ENCODE peak calls at places on chromosome 14, in four cellular contexts. M, B, F and P are unnamed samples.

GRCh38 chr14:66974397-66975025 is 214.7 kb upstream of the GARIN2 start:
- DNase-seq in B (no peak), F (no peak), M (no peak), P (no peak)

GRCh38 chr14:51860164-51860835 is at the start of gene GNG2:
- DNase-seq in M (peak; percentile 89), B (peak; percentile 83), F (peak; percentile 95), P (peak; percentile 84)

GRCh38 chr14:70567791-70568190 is 32.7 kb downstream of the MED6 start:
- DNase-seq in M (peak; percentile 52), B (no peak), F (no peak), P (peak; percentile 35)

GRCh38 chr14:73403181-73403752 is 55.1 kb downstream of the NUMB start:
- DNase-seq in F (no peak), M (no peak), B (no peak), P (no peak)

GRCh38 chr14:66539034-66539433 is 31.1 kb downstream of the GPHN start:
- DNase-seq in M (no peak), B (no peak), F (no peak), P (no peak)

GRCh38 chr14:73943083-73943482 is 6.8 kb downstream of the FAM161B start:
- DNase-seq in B (no peak), M (no peak), F (peak; percentile 81), P (no peak)

GRCh38 chr14:61923348-61923747 is 161.1 kb downstream of the SNAPC1 start:
- DNase-seq in F (no peak), B (no peak), M (no peak), P (no peak)

GRCh38 chr14:105879503-105879866 is 353.1 kb downstream of the TMEM121 start:
- DNase-seq in B (no peak), F (no peak), M (no peak), P (peak; percentile 1)

GRCh38 chr14:32087173-32087861 is 10.2 kb downstream of the ARHGAP5 start:
- DNase-seq in B (no peak), F (no peak), M (no peak), P (no peak)

GRCh38 chr14:56742391-56742790 is 67.9 kb downstream of the OTX2 start:
- DNase-seq in B (no peak), F (no peak), M (no peak), P (no peak)

GRCh38 chr14:38203929-38204716 is 3.6 kb upstream of the SSTR1 start:
- DNase-seq in B (no peak), M (no peak), F (no peak), P (no peak)

GRCh38 chr14:75259510-75259855 is 19.1 kb upstream of the FOS start:
- DNase-seq in F (no peak), B (no peak), M (no peak), P (no peak)
- TF ChIP-seq CTCF in F (no peak), B (no peak), M (no peak), P (no peak)

GRCh38 chr14:76901171-76902055 is 75.2 kb downstream of the LRRC74A start:
- DNase-seq in M (no peak), F (no peak), B (no peak), P (no peak)

GRCh38 chr14:76904740-76905569 is 78.7 kb downstream of the LRRC74A start:
- DNase-seq in F (peak; percentile 94), M (peak; percentile 83), B (no peak), P (no peak)

GRCh38 chr14:76902591-76902990 is 76.4 kb downstream of the LRRC74A start:
- DNase-seq in F (no peak), B (no peak), M (no peak), P (no peak)

GRCh38 chr14:76904100-76904739 is 78.0 kb downstream of the LRRC74A start:
- DNase-seq in M (no peak), B (no peak), F (no peak), P (no peak)

GRCh38 chr14:76900406-76901085 is 74.3 kb downstream of the LRRC74A start:
- DNase-seq in B (no peak), F (no peak), M (no peak), P (no peak)
- TF ChIP-seq CTCF in B (no peak), F (no peak), M (no peak), P (no peak)

GRCh38 chr14:58752782-58753181 is 115.0 kb downstream of the DACT1 start:
- DNase-seq in B (peak; percentile 92), M (no peak), F (peak; percentile 95), P (no peak)

GRCh38 chr14:58752280-58752679 is 114.5 kb downstream of the DACT1 start:
- DNase-seq in B (no peak), M (no peak), F (no peak), P (no peak)

GRCh38 chr14:58751788-58752187 is 114.0 kb downstream of the DACT1 start:
- DNase-seq in M (no peak), F (no peak), B (no peak), P (no peak)

GRCh38 chr14:58750321-58751269 is 112.8 kb downstream of the DACT1 start:
- DNase-seq in F (no peak), B (peak; percentile 57), M (no peak), P (no peak)

GRCh38 chr14:58755026-58755929 is 117.5 kb downstream of the DACT1 start:
- DNase-seq in B (no peak), F (no peak), M (no peak), P (no peak)
- TF ChIP-seq CTCF in B (no peak), F (no peak), M (no peak), P (no peak)

DNA sequence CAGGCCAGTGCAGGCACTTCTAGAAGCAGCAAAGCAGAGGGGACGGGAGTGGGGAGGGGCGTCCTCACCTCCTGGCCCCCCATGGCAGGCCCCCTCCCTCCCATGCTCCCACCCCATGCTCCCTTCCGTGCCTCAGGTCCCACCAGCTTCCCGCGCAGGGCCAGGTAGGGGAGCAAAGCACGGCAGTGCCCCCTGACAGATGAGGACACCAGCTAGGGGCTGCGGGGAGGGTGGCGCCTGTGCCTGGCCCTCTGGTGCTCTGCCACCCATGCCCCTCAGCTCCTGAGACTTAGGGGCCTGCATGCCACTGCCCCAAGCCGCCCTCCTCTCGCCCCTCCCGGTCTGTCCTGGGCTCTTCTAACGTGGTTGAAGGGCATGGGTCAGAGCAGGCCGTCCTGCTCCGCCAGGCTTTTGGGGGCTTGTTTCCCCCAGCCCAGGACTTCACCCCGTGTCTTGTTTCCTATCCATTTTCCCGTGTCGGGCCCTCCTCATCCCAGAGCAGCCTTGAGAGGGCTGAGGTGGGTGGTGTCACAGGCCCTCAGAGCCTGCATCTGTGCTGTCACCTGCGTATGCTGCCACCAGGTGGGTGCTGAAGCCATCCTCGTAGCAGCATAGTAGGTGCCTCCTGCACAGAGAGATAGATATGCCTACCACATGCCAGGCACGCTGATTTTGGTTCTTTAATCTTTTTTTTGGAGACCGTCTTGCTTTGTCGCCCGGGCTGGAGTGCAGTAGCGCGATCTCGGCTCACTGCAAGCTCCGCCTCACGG is 10.2 kb downstream of the TRMT61A start:
- DNase-seq in F (no peak), B (peak; percentile 61), M (peak; percentile 30), P (peak; percentile 14)
- TF ChIP-seq CTCF in F (no peak), B (no peak), M (peak; percentile 10), P (no peak)

DNA sequence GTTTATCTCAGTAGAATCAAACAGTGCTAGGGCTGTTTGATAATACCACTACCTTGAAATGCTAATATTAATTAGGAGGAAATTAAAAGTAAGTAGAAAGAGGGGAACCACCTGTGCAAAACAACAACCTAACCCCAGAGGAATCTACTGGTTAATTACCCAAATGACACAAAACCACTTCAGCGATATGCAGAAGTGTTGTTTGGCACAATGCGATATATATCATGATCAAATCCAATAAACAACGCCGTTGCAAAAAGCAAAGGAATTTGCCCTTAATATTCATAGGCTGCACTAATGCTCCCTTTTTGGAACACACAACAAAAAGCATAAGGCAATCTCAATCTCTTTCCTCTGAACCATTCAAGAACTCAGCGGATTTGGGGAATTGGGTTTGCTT is 1.6 kb downstream of the MAP4K5 start:
- DNase-seq in B (no peak), M (peak; percentile 10), F (no peak), P (no peak)
- TF ChIP-seq CTCF in B (no peak), M (no peak), F (no peak), P (no peak)

GRCh38 chr14:79011091-79011919 is 841.1 kb downstream of the NRXN3 start:
- DNase-seq in M (peak; percentile 44), B (no peak), F (no peak), P (no peak)
- TF ChIP-seq CTCF in M (peak; percentile 73), B (peak; percentile 43), F (no peak), P (peak; percentile 83)

DNA sequence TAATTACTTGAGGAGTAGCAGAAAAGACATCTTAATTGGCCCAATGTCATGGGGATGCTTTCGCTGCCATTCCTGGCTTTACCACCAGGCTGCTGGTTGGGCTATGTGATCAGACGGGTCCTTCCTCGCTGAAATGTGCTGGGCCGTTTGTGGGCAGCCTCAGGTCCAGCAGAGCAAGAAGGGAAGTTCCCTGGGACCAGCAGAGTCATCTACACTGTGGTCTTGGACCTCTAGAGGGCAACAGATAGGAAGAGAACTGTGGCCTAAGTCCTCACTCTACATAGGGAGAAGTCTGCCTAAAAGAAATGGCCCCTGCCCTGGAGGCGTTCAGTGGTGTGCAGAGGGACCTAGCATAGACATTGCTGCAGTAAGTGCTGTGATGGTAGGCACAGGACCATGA is 10.9 kb downstream of the EVL start:
- DNase-seq in M (no peak), B (no peak), F (no peak), P (no peak)
- TF ChIP-seq CTCF in M (peak; percentile 56), B (no peak), F (no peak), P (peak; percentile 48)

GRCh38 chr14:103886304-103887169 is 39.2 kb upstream of the PPP1R13B start:
- DNase-seq in F (no peak), B (no peak), M (no peak), P (no peak)
- TF ChIP-seq CTCF in F (no peak), B (no peak), M (no peak), P (no peak)

GRCh38 chr14:100653409-100653808 is 66.2 kb upstream of the BEGAIN start:
- DNase-seq in F (no peak), B (peak; percentile 33), M (peak; percentile 12), P (peak; percentile 58)
- TF ChIP-seq CTCF in F (no peak), B (peak; percentile 16), M (peak; percentile 81), P (peak; percentile 74)

DNA sequence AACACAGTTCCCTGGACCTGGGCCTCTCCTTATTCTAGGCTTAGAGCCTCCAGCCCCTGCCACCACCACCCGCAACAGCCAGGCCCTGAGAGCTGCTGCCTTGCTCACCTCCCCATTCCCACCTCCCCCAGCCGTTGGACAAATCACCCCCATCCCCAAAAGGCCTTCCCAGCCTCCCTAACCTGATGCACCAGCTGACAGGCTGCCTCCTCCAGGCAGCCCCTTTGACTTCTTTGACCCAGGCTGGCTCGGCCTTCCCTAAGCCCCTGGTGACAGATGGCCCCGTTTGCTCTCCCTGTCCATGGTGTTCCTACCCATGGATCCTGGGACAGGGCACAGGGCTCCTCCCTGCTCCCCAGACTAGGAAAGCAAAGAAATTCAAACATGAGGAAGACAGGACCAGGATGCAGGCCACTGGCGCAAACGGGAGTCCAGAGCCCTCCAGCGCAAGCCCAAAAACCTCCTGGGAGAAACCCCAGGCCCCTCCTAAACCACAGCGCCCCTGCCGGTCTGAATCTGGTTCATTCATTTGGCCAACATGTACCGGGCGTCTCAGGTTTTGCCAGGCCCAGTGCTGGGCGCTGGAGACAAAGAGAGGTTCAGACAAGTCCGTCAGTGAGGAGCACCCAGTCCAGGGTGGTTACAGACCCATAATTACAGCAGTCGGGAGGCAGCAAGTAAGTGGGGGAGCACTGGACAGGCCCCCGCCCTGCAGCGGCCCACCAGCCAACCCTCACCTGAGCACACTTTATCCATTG is 2.4 kb downstream of the AKT1 start:
- DNase-seq in F (no peak), B (no peak), M (no peak), P (no peak)
- TF ChIP-seq CTCF in F (no peak), B (no peak), M (no peak), P (peak; percentile 12)